ENCODE peak calls at places on chromosomes 13 and 19, in eight cellular contexts. B, W, Q, Z, X, J, U and L are unnamed samples.

GRCh38 chr19:46299004-46299509 is 2.2 kb downstream of the HIF3A start:
- DNase-seq in W (no peak), X (no peak), U (peak; percentile 84), B (no peak), Q (no peak), J (peak; percentile 75), Z (no peak), L (peak; percentile 57)

GRCh38 chr13:64553411-64554129 is 2676.6 kb downstream of the PCDH9 start:
- DNase-seq in W (no peak), J (no peak), Z (no peak), B (no peak), X (no peak), U (no peak), Q (no peak), L (no peak)

GRCh38 chr13:95749545-95749944 is 72.6 kb downstream of the DNAJC3 start:
- DNase-seq in W (no peak), Q (no peak), X (no peak), J (no peak), Z (no peak), B (no peak), U (no peak), L (no peak)

GRCh38 chr13:100648354-100648753 is 26.2 kb downstream of the TMTC4 start:
- DNase-seq in U (no peak), Z (no peak), J (no peak), W (no peak), B (no peak), X (no peak), Q (no peak), L (no peak)

GRCh38 chr19:19489804-19490204 is 25.5 kb downstream of the TSSK6 start:
- DNase-seq in B (no peak), Z (no peak), W (no peak), X (no peak), Q (no peak), U (no peak), J (no peak), L (no peak)

GRCh38 chr19:48836089-48837017 is at the start of gene HSD17B14:
- DNase-seq in B (no peak), W (no peak), J (peak; percentile 44), U (no peak), X (no peak), Z (peak; percentile 33), Q (no peak), L (peak; percentile 60)

GRCh38 chr19:19460258-19460731 is 54.8 kb downstream of the GATAD2A start:
- DNase-seq in X (peak; percentile 20), Q (peak; percentile 25), U (no peak), B (peak; percentile 41), Z (no peak), J (no peak), W (no peak), L (no peak)

GRCh38 chr19:10450853-10451609 is 30.7 kb downstream of the PDE4A start:
- DNase-seq in X (no peak), W (no peak), B (no peak), J (no peak), Q (no peak), Z (no peak), U (no peak), L (peak; percentile 53)

GRCh38 chr19:48445256-48445605 is 552 bp upstream of the GRWD1 start:
- DNase-seq in J (peak; percentile 82), B (no peak), X (no peak), Q (no peak), U (no peak), W (no peak), Z (no peak), L (peak; percentile 84)

GRCh38 chr19:15379996-15380647 is 535 bp upstream of the AKAP8 start:
- DNase-seq in B (no peak), Z (no peak), Q (no peak), J (peak; percentile 62), X (no peak), W (no peak), U (no peak), L (peak; percentile 43)

GRCh38 chr13:77919351-77920294 is 992 bp upstream of the EDNRB start:
- DNase-seq in Z (no peak), W (no peak), J (no peak), Q (no peak), B (no peak), U (peak; percentile 53), X (no peak), L (peak; percentile 96)

GRCh38 chr19:23439623-23440022 is 44.4 kb upstream of the ZNF91 start:
- DNase-seq in U (no peak), Z (no peak), J (no peak), B (no peak), X (no peak), W (no peak), Q (no peak), L (no peak)

GRCh38 chr13:100465558-100465957 is 123.0 kb downstream of the GGACT start:
- DNase-seq in J (no peak), U (no peak), Z (no peak), X (no peak), W (no peak), B (no peak), Q (no peak), L (no peak)